ENCODE peak calls at places on chromosome 6, in five cellular contexts. V is tibial nerve, R is GM18507, T is EL, U is caudate nucleus. F is an unnamed sample.

GRCh38 chr6:157075549-157076426 is 247.5 kb downstream of the TMEM242 start:
- DNase-seq in V (no peak), R (no peak), T (peak), U (no peak), F (peak)

GRCh38 chr6:41634657-41635056 is 3.6 kb upstream of the MDFI start:
- DNase-seq in V (no peak), R (no peak), T (no peak), U (peak), F (no peak)

GRCh38 chr6:21486115-21486514 is 107.4 kb upstream of the SOX4 start:
- DNase-seq in V (no peak), R (no peak), T (no peak), U (no peak), F (no peak)

GRCh38 chr6:30612687-30613248 is 4.3 kb downstream of the PPP1R10 start:
- DNase-seq in V (no peak), R (no peak), T (peak), U (no peak), F (peak)

GRCh38 chr6:167672738-167673137 is 154.0 kb upstream of the AFDN start:
- DNase-seq in V (no peak), R (no peak), T (no peak), U (no peak), F (no peak)

GRCh38 chr6:30100585-30101422 is 12.1 kb downstream of the TRIM31 start:
- DNase-seq in V (no peak), R (no peak), T (peak), U (no peak), F (no peak)

GRCh38 chr6:70131528-70131927 is 171.4 kb downstream of the COL9A1 start:
- DNase-seq in V (no peak), R (peak), T (no peak), U (no peak), F (no peak)

GRCh38 chr6:44609051-44609612 is 221.6 kb downstream of the CDC5L start:
- DNase-seq in V (no peak), R (no peak), T (no peak), U (no peak), F (no peak)

GRCh38 chr6:22366214-22366613 is 69.4 kb upstream of the PRL start:
- DNase-seq in V (no peak), R (no peak), T (no peak), U (no peak), F (no peak)

GRCh38 chr6:144683216-144684070 is 398.3 kb downstream of the UTRN start:
- DNase-seq in V (no peak), R (no peak), T (no peak), U (no peak), F (no peak)

F was measured in A172.